ENCODE peak calls at places on chromosomes 16 and 17, in four cellular contexts. Q, M, S and Z are unnamed samples.
A peak's percentile ranks its signal among the peaks of the same experiment; 100 is the strongest.

GRCh38 chr17:82345151-82345976 is 11.8 kb upstream of the SECTM1 start:
- DNase-seq in Q (no peak), M (no peak), S (no peak), Z (no peak)

GRCh38 chr16:4578961-4579530 is 22.9 kb downstream of the C16orf96 start:
- DNase-seq in Q (no peak), M (no peak), S (no peak), Z (no peak)

GRCh38 chr17:13735444-13735843 is 133.7 kb upstream of the HS3ST3A1 start:
- DNase-seq in Q (no peak), M (no peak), S (no peak), Z (no peak)

GRCh38 chr16:5046914-5047313 is 13.2 kb upstream of the NAGPA start:
- DNase-seq in Q (no peak), M (no peak), S (no peak), Z (no peak)

GRCh38 chr17:55418369-55419268 is 3.0 kb downstream of the MMD start:
- DNase-seq in Q (no peak), M (no peak), S (no peak), Z (no peak)

GRCh38 chr16:67170168-67170947 is at the start of gene NOL3:
- DNase-seq in Q (peak; percentile 92), M (no peak), S (peak; percentile 90), Z (no peak)

GRCh38 chr17:77303620-77304019 is 162.9 kb downstream of the SEC14L1 start:
- DNase-seq in Q (no peak), M (no peak), S (no peak), Z (no peak)

GRCh38 chr17:81458628-81459027 is 54.0 kb downstream of the ACTG1 start:
- DNase-seq in Q (no peak), M (no peak), S (no peak), Z (no peak)

GRCh38 chr17:70353408-70354092 is 184.2 kb downstream of the KCNJ2 start:
- DNase-seq in Q (no peak), M (no peak), S (no peak), Z (no peak)

GRCh38 chr17:75693500-75694481 is 26.7 kb downstream of the SAP30BP start:
- DNase-seq in Q (peak; percentile 92), M (no peak), S (peak; percentile 82), Z (no peak)

GRCh38 chr16:49556252-49557069 is 182.9 kb downstream of the C16orf78 start:
- DNase-seq in Q (peak; percentile 67), M (peak; percentile 63), S (no peak), Z (no peak)

GRCh38 chr16:22979038-22979437 is 165.1 kb downstream of the HS3ST2 start:
- DNase-seq in Q (no peak), M (no peak), S (no peak), Z (no peak)

GRCh38 chr17:61467416-61468262 is 15.4 kb downstream of the TBX4 start:
- DNase-seq in Q (peak; percentile 60), M (peak; percentile 52), S (peak; percentile 44), Z (no peak)

GRCh38 chr16:81885976-81886586 is 107.0 kb downstream of the PLCG2 start:
- DNase-seq in Q (peak; percentile 34), M (peak; percentile 67), S (no peak), Z (peak; percentile 12)

GRCh38 chr17:79622201-79622601 is 11.3 kb upstream of the RBFOX3 start:
- DNase-seq in Q (no peak), M (no peak), S (peak; percentile 4), Z (no peak)

GRCh38 chr17:82674656-82675475 is 23.6 kb downstream of the RAB40B start:
- DNase-seq in Q (no peak), M (peak; percentile 26), S (no peak), Z (no peak)

GRCh38 chr16:84369105-84369504 is 767 bp downstream of the ATP2C2 start:
- DNase-seq in Q (no peak), M (no peak), S (no peak), Z (no peak)

GRCh38 chr16:468072-468821 is 42.8 kb downstream of the RAB11FIP3 start:
- DNase-seq in Q (no peak), M (no peak), S (no peak), Z (no peak)

GRCh38 chr16:68590201-68590994 is 51.3 kb downstream of the ZFP90 start:
- DNase-seq in Q (peak; percentile 65), M (peak; percentile 34), S (peak; percentile 16), Z (peak; percentile 37)

GRCh38 chr17:5249615-5250014 is 15.0 kb upstream of the SCIMP start:
- DNase-seq in Q (peak; percentile 89), M (peak; percentile 89), S (no peak), Z (peak; percentile 44)

GRCh38 chr17:8393470-8394231 is 4.0 kb downstream of the RNF222 start:
- DNase-seq in Q (no peak), M (peak; percentile 71), S (no peak), Z (no peak)

GRCh38 chr17:17420561-17421269 is 56.1 kb upstream of the MED9 start:
- DNase-seq in Q (peak; percentile 97), M (no peak), S (peak; percentile 85), Z (no peak)

GRCh38 chr17:21352221-21352980 is 23.8 kb upstream of the KCNJ12 start:
- DNase-seq in Q (no peak), M (no peak), S (no peak), Z (no peak)

GRCh38 chr17:75242461-75243042 is 18.9 kb downstream of the GGA3 start:
- DNase-seq in Q (no peak), M (peak; percentile 53), S (no peak), Z (peak; percentile 43)

GRCh38 chr16:84913315-84913714 is 93.5 kb downstream of the CRISPLD2 start:
- DNase-seq in Q (no peak), M (no peak), S (peak; percentile 56), Z (no peak)

GRCh38 chr16:7137560-7138330 is 194.9 kb upstream of the RBFOX1 start:
- DNase-seq in Q (no peak), M (no peak), S (no peak), Z (no peak)

GRCh38 chr17:22515599-22515998 is 823.3 kb downstream of the KCNJ18 start:
- DNase-seq in Q (no peak), M (no peak), S (no peak), Z (no peak)

GRCh38 chr16:54199486-54200160 is 87.0 kb downstream of the IRX3 start:
- DNase-seq in Q (no peak), M (no peak), S (no peak), Z (no peak)